ENCODE peak calls at places on chromosome 11, in seven cellular contexts. Y is stimulated activated CD8-positive, alpha-beta memory T cell treated with anti-CD3 and anti-CD28 coated beads, Interleukin-4, amount 100 ng/mL, for 1 hour; R is choroid plexus epithelial cell; E is DMS79; I is uterus; V is activated CD8-positive, alpha-beta T cell treated with anti-CD3 and anti-CD28 coated beads for 36 hours; C is ecto neural progenitor cell. J is an unnamed sample.

GRCh38 chr11:61486779-61487178 is 21.8 kb upstream of the LRRC10B start:
- DNase-seq in Y (no peak), R (no peak), E (no peak), I (no peak), V (no peak), C (no peak), J (no peak)

GRCh38 chr11:2511421-2512369 is 66.9 kb downstream of the KCNQ1 start:
- DNase-seq in Y (no peak), R (no peak), E (no peak), I (peak), V (no peak), C (peak), J (no peak)

GRCh38 chr11:17267576-17267975 is 9.0 kb upstream of the NUCB2 start:
- DNase-seq in Y (no peak), R (peak), E (no peak), I (no peak), V (peak), C (no peak), J (no peak)

GRCh38 chr11:20243974-20244373 is 83.7 kb upstream of the DBX1 start:
- DNase-seq in Y (no peak), R (peak), E (no peak), I (no peak), V (no peak), C (no peak), J (no peak)

GRCh38 chr11:70247042-70247709 is 23.3 kb upstream of the PPFIA1 start:
- DNase-seq in Y (no peak), R (peak), E (no peak), I (no peak), V (no peak), C (no peak), J (no peak)

GRCh38 chr11:117562111-117562510 is 234.5 kb downstream of the CEP164 start:
- DNase-seq in Y (no peak), R (no peak), E (no peak), I (no peak), V (no peak), C (no peak), J (no peak)

GRCh38 chr11:57566564-57567209 is 785 bp downstream of the UBE2L6 start:
- DNase-seq in Y (no peak), R (no peak), E (no peak), I (no peak), V (peak), C (no peak), J (no peak)

GRCh38 chr11:48193876-48194275 is 22.7 kb upstream of the OR4B1 start:
- DNase-seq in Y (no peak), R (peak), E (no peak), I (no peak), V (no peak), C (no peak), J (no peak)

GRCh38 chr11:130426223-130427048 is 2.0 kb downstream of the ADAMTS8 start:
- DNase-seq in Y (no peak), R (no peak), E (no peak), I (no peak), V (no peak), C (no peak), J (no peak)

GRCh38 chr11:66311470-66311964 is 5.3 kb downstream of the CD248 start:
- DNase-seq in Y (no peak), R (no peak), E (no peak), I (no peak), V (no peak), C (no peak), J (no peak)

GRCh38 chr11:133896028-133896427 is 50.7 kb upstream of the SPATA19 start:
- DNase-seq in Y (no peak), R (no peak), E (no peak), I (no peak), V (no peak), C (no peak), J (no peak)

GRCh38 chr11:19878520-19878919 is 165.9 kb downstream of the NAV2 start:
- DNase-seq in Y (no peak), R (no peak), E (no peak), I (no peak), V (no peak), C (no peak), J (no peak)

GRCh38 chr11:129236850-129237249 is 44.7 kb upstream of the ARHGAP32 start:
- DNase-seq in Y (no peak), R (no peak), E (no peak), I (no peak), V (no peak), C (no peak), J (no peak)

GRCh38 chr11:116782728-116783127 is 5.1 kb downstream of the ZPR1 start:
- DNase-seq in Y (no peak), R (peak), E (no peak), I (no peak), V (no peak), C (no peak), J (no peak)

GRCh38 chr11:3226846-3227567 is 5.2 kb downstream of the MRGPRE start:
- DNase-seq in Y (no peak), R (no peak), E (no peak), I (no peak), V (no peak), C (no peak), J (no peak)

J was measured in G401.